ENCODE peak calls at places on chromosomes 4 and X, in six cellular contexts. N is psoas muscle; E is CD4-positive, alpha-beta T cell; G is pancreas; S is upper lobe of left lung; K is breast epithelium. W is an unnamed sample.
A peak's percentile ranks its signal among the peaks of the same experiment; 100 is the strongest.

GRCh38 chrX:48794993-48795501 is 6.8 kb upstream of the HDAC6 start:
- DNase-seq in N (no peak), E (no peak), G (no peak), S (peak; percentile 77), K (no peak), W (no peak)

GRCh38 chrX:13067842-13068241 is 23.4 kb upstream of the FAM9C start:
- DNase-seq in N (no peak), E (no peak), G (no peak), S (no peak), K (no peak), W (no peak)

GRCh38 chr4:88320174-88320779 is 35.9 kb upstream of the PPM1K start:
- DNase-seq in N (no peak), E (no peak), G (no peak), S (no peak), K (no peak), W (no peak)

GRCh38 chrX:123450217-123450616 is 266.1 kb downstream of the GRIA3 start:
- DNase-seq in N (no peak), E (no peak), G (no peak), S (no peak), K (no peak), W (no peak)

GRCh38 chr4:128349921-128350320 is 62.3 kb upstream of the PGRMC2 start:
- DNase-seq in N (no peak), E (no peak), G (no peak), S (no peak), K (no peak), W (no peak)

GRCh38 chr4:23904639-23905061 is 14.8 kb upstream of the PPARGC1A start:
- DNase-seq in N (no peak), E (no peak), G (no peak), S (no peak), K (no peak), W (no peak)

GRCh38 chrX:19544693-19545305 is 29.5 kb upstream of the MAP3K15 start:
- DNase-seq in N (no peak), E (no peak), G (peak; percentile 47), S (peak; percentile 31), K (no peak), W (no peak)

GRCh38 chrX:138917781-138918180 is 206.3 kb upstream of the FGF13 start:
- DNase-seq in N (no peak), E (no peak), G (no peak), S (no peak), K (no peak), W (no peak)

GRCh38 chr4:80058740-80059139 is 14.3 kb downstream of the ANTXR2 start:
- DNase-seq in N (no peak), E (peak; percentile 16), G (no peak), S (no peak), K (no peak), W (no peak)

GRCh38 chr4:70935038-70935437 is 32.9 kb downstream of the MOB1B start:
- DNase-seq in N (no peak), E (no peak), G (no peak), S (no peak), K (no peak), W (no peak)

GRCh38 chr4:25702848-25703247 is 47.2 kb downstream of the SLC34A2 start:
- DNase-seq in N (no peak), E (no peak), G (no peak), S (no peak), K (no peak), W (peak; percentile 35)

GRCh38 chr4:133593764-133594163 is 444.7 kb downstream of the PCDH10 start:
- DNase-seq in N (no peak), E (no peak), G (no peak), S (no peak), K (no peak), W (no peak)

GRCh38 chr4:6074723-6075122 is 56.5 kb upstream of the C4orf50 start:
- DNase-seq in N (no peak), E (no peak), G (no peak), S (no peak), K (no peak), W (no peak)

GRCh38 chr4:132417220-132417619 is 731.9 kb upstream of the PCDH10 start:
- DNase-seq in N (no peak), E (no peak), G (no peak), S (no peak), K (no peak), W (no peak)
- H3K9me3 ChIP-seq in N (no peaks in the 10 kb centered on the region), E (no peaks in the 10 kb centered on the region), G (no peaks in the 10 kb centered on the region), S (no peaks in the 10 kb centered on the region), K (no peaks in the 10 kb centered on the region), W (peaks cover 10% of the 10 kb centered on the region)

GRCh38 chrX:28628101-28628500 is 40.9 kb downstream of the IL1RAPL1 start:
- DNase-seq in N (no peak), E (no peak), G (no peak), S (no peak), K (no peak), W (no peak)

DNA sequence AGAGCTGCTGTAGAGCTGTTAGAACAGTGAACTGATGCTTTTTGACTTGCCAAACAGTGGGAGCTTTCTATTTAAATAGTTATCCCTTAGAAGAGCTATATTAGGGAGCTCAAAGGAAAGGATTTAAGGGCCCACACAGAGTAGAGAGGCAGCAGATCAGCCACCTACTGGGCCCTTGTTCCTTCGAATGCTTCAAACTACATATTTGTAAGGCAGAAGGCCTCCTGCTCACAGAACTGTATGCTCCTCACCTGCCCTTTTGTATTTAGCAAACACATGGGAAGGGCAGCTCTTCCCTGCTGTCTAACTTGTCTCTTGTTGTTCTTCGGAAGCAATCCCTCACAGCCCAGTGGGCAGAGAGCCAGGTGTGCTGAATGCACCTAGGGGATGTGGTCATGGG is 38.0 kb downstream of the IL1RAPL1 start:
- DNase-seq in N (no peak), E (no peak), G (no peak), S (no peak), K (no peak), W (no peak)
- H3K27me3 ChIP-seq in N (no peaks in the 10 kb centered on the region), E (no peaks in the 10 kb centered on the region), G (no peaks in the 10 kb centered on the region), S (no peaks in the 10 kb centered on the region), K (peaks cover 23% of the 10 kb centered on the region), W (no peaks in the 10 kb centered on the region)

GRCh38 chr4:16226816-16227461 is 668 bp upstream of the TAPT1 start:
- DNase-seq in N (peak; percentile 87), E (peak; percentile 20), G (peak; percentile 58), S (peak; percentile 71), K (peak; percentile 62), W (peak; percentile 59)
- H3K9me3 ChIP-seq in N (no peaks in the 10 kb centered on the region), E (no peaks in the 10 kb centered on the region), G (no peaks in the 10 kb centered on the region), S (no peaks in the 10 kb centered on the region), K (no peaks in the 10 kb centered on the region), W (no peaks in the 10 kb centered on the region)

GRCh38 chr4:37453004-37453360 is 208.4 kb downstream of the NWD2 start:
- DNase-seq in N (no peak), E (no peak), G (peak; percentile 76), S (peak; percentile 69), K (no peak), W (peak; percentile 27)
- H3K27me3 ChIP-seq in N (peaks cover 4% of the 10 kb centered on the region), E (peaks cover 53% of the 10 kb centered on the region), G (no peaks in the 10 kb centered on the region), S (peaks cover 6% of the 10 kb centered on the region), K (peaks cover 20% of the 10 kb centered on the region), W (peaks cover 15% of the 10 kb centered on the region)

DNA sequence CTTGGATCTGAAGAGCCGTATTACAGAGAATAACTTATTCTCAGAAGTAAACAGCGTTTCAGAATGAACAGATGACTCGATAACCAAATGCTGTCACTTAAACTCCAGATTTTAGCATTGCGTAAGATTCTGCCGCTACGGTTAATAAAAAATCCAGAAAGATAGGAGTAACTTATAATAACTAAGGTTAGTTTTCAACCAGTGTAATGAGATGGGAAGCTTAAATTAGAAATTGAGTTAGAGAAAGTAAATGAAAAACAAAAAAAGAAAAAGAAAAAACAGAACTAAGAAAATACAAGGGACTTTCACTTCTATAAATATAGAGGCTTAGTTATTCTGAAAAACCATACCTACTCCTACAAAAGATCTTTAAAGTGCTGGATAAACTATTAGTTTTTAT is 13.1 kb upstream of the PARM1 start:
- DNase-seq in N (no peak), E (no peak), G (no peak), S (no peak), K (no peak), W (no peak)
- H3K9me3 ChIP-seq in N (no peaks in the 10 kb centered on the region), E (no peaks in the 10 kb centered on the region), G (no peaks in the 10 kb centered on the region), S (no peaks in the 10 kb centered on the region), K (no peaks in the 10 kb centered on the region), W (no peaks in the 10 kb centered on the region)

GRCh38 chrX:150155396-150156048 is 207.6 kb upstream of the MAMLD1 start:
- DNase-seq in N (no peak), E (no peak), G (no peak), S (no peak), K (no peak), W (no peak)

GRCh38 chrX:150159537-150159936 is 203.6 kb upstream of the MAMLD1 start:
- DNase-seq in N (no peak), E (no peak), G (no peak), S (no peak), K (no peak), W (no peak)

GRCh38 chrX:150157291-150157690 is 205.8 kb upstream of the MAMLD1 start:
- DNase-seq in N (no peak), E (no peak), G (no peak), S (no peak), K (no peak), W (no peak)

GRCh38 chrX:150158554-150159332 is 204.4 kb upstream of the MAMLD1 start:
- DNase-seq in N (no peak), E (no peak), G (no peak), S (no peak), K (no peak), W (no peak)

DNA sequence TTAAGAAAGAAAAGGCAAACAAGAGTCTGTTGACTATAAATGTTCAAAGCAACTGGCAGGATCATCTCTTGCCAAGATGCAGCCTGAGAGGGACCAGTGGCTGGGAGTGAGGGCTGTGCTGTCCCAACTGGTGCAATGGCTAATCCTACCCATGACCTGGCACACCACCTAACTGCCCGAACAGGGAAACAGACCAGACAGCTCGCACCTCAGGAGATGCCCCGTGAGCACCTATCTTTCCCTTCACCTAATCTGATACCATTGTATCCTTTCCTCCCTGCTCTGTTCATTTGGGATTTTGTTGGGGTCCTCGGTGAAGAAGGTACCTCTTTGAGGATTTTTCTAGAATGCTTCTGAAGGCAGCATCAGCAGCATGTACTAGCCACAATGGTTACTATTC is 206.5 kb upstream of the MAMLD1 start:
- DNase-seq in N (no peak), E (no peak), G (no peak), S (no peak), K (no peak), W (no peak)
- H3K27me3 ChIP-seq in N (no peaks in the 10 kb centered on the region), E (no peaks in the 10 kb centered on the region), G (no peaks in the 10 kb centered on the region), S (no peaks in the 10 kb centered on the region), K (peaks cover 22% of the 10 kb centered on the region), W (no peaks in the 10 kb centered on the region)

DNA sequence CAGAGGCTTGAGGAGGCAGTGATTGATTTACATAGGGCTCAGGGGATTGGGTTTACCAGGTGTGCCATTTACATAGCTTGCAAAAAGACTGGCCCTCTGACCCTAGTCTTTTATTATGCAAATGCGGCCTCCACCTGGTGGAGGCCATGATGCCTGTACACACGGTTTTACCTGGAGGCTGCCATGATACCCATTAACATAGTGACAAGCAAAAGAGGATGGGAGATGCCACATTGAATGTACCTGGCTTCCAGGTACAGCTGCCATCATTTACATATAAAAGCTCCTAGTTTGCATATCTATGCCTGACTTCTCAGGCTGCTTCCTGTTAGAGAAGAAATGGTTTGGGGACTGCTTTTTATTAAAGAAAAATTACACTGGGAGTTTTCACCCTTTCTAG is 72.0 kb downstream of the NEXMIF start:
- DNase-seq in N (no peak), E (no peak), G (no peak), S (no peak), K (no peak), W (no peak)
- H3K9me3 ChIP-seq in N (peaks cover 32% of the 10 kb centered on the region), E (peaks cover 60% of the 10 kb centered on the region), G (no peaks in the 10 kb centered on the region), S (no peaks in the 10 kb centered on the region), K (peaks cover 80% of the 10 kb centered on the region), W (no peaks in the 10 kb centered on the region)

W was measured in heart left ventricle.